ENCODE peak calls at places on chromosomes 2 and 18, in eight cellular contexts. K is NCI-H524; F is fibroblast of the conjunctiva; R is activated CD8-positive, alpha-beta memory T cell treated with anti-CD3 and anti-CD28 coated beads, Interleukin-2, amount 10 ng/mL, durations not matched to agents 7 days and 5 days; H is kidney tubule cell; P is NCI-H226; C is left cardiac atrium; S is AG10803. T is an unnamed sample.

GRCh38 chr2:28626891-28627421 is 124.7 kb upstream of the PPP1CB start:
- DNase-seq in K (no peak), F (no peak), R (no peak), H (no peak), P (peak), C (no peak), S (peak), T (no peak)

GRCh38 chr18:54316071-54316820 is 41.4 kb downstream of the STARD6 start:
- DNase-seq in K (no peak), F (no peak), R (no peak), H (no peak), P (no peak), C (no peak), S (peak), T (no peak)

GRCh38 chr18:21134895-21135294 is 23.3 kb upstream of the ROCK1 start:
- DNase-seq in K (peak), F (no peak), R (no peak), H (peak), P (no peak), C (no peak), S (peak), T (no peak)

GRCh38 chr2:229257980-229258379 is 13.1 kb downstream of the PID1 start:
- DNase-seq in K (no peak), F (no peak), R (no peak), H (no peak), P (no peak), C (no peak), S (no peak), T (no peak)

GRCh38 chr2:62424899-62425298 is 81.1 kb downstream of the TMEM17 start:
- DNase-seq in K (no peak), F (no peak), R (no peak), H (no peak), P (no peak), C (no peak), S (no peak), T (peak)

GRCh38 chr2:20050104-20050711 is 1.2 kb downstream of the LAPTM4A start:
- DNase-seq in K (peak), F (peak), R (peak), H (peak), P (no peak), C (no peak), S (peak), T (no peak)

GRCh38 chr2:208595386-208596275 is 189.0 kb downstream of the PTH2R start:
- DNase-seq in K (no peak), F (no peak), R (no peak), H (peak), P (no peak), C (no peak), S (no peak), T (no peak)

GRCh38 chr2:102336502-102336945 is 19.1 kb upstream of the IL18R1 start:
- DNase-seq in K (no peak), F (no peak), R (no peak), H (peak), P (peak), C (peak), S (peak), T (no peak)

GRCh38 chr2:41886757-41887156 is 161.1 kb upstream of the PKDCC start:
- DNase-seq in K (no peak), F (no peak), R (no peak), H (peak), P (no peak), C (no peak), S (no peak), T (no peak)

GRCh38 chr18:64294967-64295366 is 146.1 kb upstream of the LINC00305 start:
- DNase-seq in K (no peak), F (no peak), R (no peak), H (no peak), P (no peak), C (no peak), S (no peak), T (no peak)

GRCh38 chr2:215729985-215730620 is 283.2 kb downstream of the MREG start:
- DNase-seq in K (no peak), F (no peak), R (no peak), H (peak), P (no peak), C (no peak), S (no peak), T (no peak)

GRCh38 chr2:43312751-43313641 is 86.6 kb upstream of the ZFP36L2 start:
- DNase-seq in K (no peak), F (peak), R (no peak), H (peak), P (no peak), C (no peak), S (peak), T (no peak)

GRCh38 chr2:161134547-161135518 is 25.4 kb upstream of the TANK start:
- DNase-seq in K (no peak), F (no peak), R (no peak), H (peak), P (peak), C (no peak), S (peak), T (no peak)

GRCh38 chr2:207150294-207150693 is 15.5 kb downstream of the KLF7 start:
- DNase-seq in K (no peak), F (no peak), R (no peak), H (no peak), P (no peak), C (no peak), S (no peak), T (no peak)

GRCh38 chr2:30714811-30715709 is 92.2 kb downstream of the CAPN13 start:
- DNase-seq in K (no peak), F (no peak), R (peak), H (no peak), P (no peak), C (no peak), S (peak), T (peak)

GRCh38 chr2:7825591-7826312 is 856.1 kb upstream of the ID2 start:
- DNase-seq in K (no peak), F (no peak), R (peak), H (peak), P (peak), C (no peak), S (peak), T (no peak)

GRCh38 chr2:40213071-40213470 is 238.8 kb downstream of the SLC8A1 start:
- DNase-seq in K (no peak), F (no peak), R (no peak), H (peak), P (peak), C (no peak), S (peak), T (no peak)

GRCh38 chr2:39488450-39488849 is 51.4 kb upstream of the MAP4K3 start:
- DNase-seq in K (no peak), F (peak), R (no peak), H (peak), P (peak), C (no peak), S (peak), T (no peak)

GRCh38 chr2:31233741-31234689 is at the start of gene EHD3:
- DNase-seq in K (peak), F (peak), R (peak), H (peak), P (peak), C (peak), S (peak), T (peak)

GRCh38 chr2:229582151-229582550 is 132.2 kb downstream of the DNER start:
- DNase-seq in K (no peak), F (no peak), R (no peak), H (no peak), P (no peak), C (no peak), S (no peak), T (no peak)

GRCh38 chr18:10417679-10418078 is 36.8 kb upstream of the APCDD1 start:
- DNase-seq in K (no peak), F (no peak), R (no peak), H (no peak), P (no peak), C (no peak), S (peak), T (peak)

GRCh38 chr2:152950125-152950524 is 231.7 kb downstream of the ARL6IP6 start:
- DNase-seq in K (no peak), F (no peak), R (no peak), H (peak), P (peak), C (no peak), S (peak), T (no peak)

GRCh38 chr18:71471963-71472725 is 1072.0 kb downstream of the CBLN2 start:
- DNase-seq in K (no peak), F (no peak), R (no peak), H (peak), P (no peak), C (no peak), S (no peak), T (no peak)

GRCh38 chr2:241842620-241843211 is 16.0 kb downstream of the PDCD1 start:
- DNase-seq in K (no peak), F (no peak), R (peak), H (no peak), P (no peak), C (peak), S (no peak), T (no peak)